ENCODE peak calls at places on chromosomes 3 and 15, in ten cellular contexts. One of them, this sample, is unnamed.

GRCh38 chr3:64686446-64686908 is 1.3 kb downstream of the ADAMTS9 start:
- DNase-seq in SIG-M5: no peak
- DNase-seq in stimulated activated CD4-positive, alpha-beta T cell treated with anti-CD3 and anti-CD28 coated beads, TNF-alpha, amount 100 ng/mL, for 4 hours: no peak
- DNase-seq in posterior cingulate gyrus: no peak
- DNase-seq in coronary artery: no peak
- DNase-seq in SK-N-SH: peak; percentile 27
- DNase-seq in iPS DF 6.9: no peak
- DNase-seq in HS-27A: no peak
- DNase-seq in astrocyte of the cerebellum: no peak
- DNase-seq in neuronal stem cell: peak; percentile 63
- DNase-seq in this sample: peak; percentile 36

GRCh38 chr15:63369296-63369695 is 12.3 kb downstream of the CA12 start:
- DNase-seq in astrocyte of the cerebellum: no peak
- DNase-seq in SIG-M5: no peak
- DNase-seq in posterior cingulate gyrus: no peak
- DNase-seq in iPS DF 6.9: no peak
- DNase-seq in SK-N-SH: no peak
- DNase-seq in stimulated activated CD4-positive, alpha-beta T cell treated with anti-CD3 and anti-CD28 coated beads, TNF-alpha, amount 100 ng/mL, for 4 hours: no peak
- DNase-seq in coronary artery: no peak
- DNase-seq in HS-27A: no peak
- DNase-seq in neuronal stem cell: no peak
- DNase-seq in this sample: no peak

GRCh38 chr15:36501063-36501678 is 78.3 kb upstream of the CDIN1 start:
- DNase-seq in iPS DF 6.9: peak; percentile 50
- DNase-seq in posterior cingulate gyrus: no peak
- DNase-seq in SK-N-SH: peak; percentile 57
- DNase-seq in SIG-M5: peak; percentile 0
- DNase-seq in HS-27A: peak; percentile 41
- DNase-seq in stimulated activated CD4-positive, alpha-beta T cell treated with anti-CD3 and anti-CD28 coated beads, TNF-alpha, amount 100 ng/mL, for 4 hours: no peak
- DNase-seq in coronary artery: no peak
- DNase-seq in astrocyte of the cerebellum: peak; percentile 64
- DNase-seq in neuronal stem cell: peak; percentile 51
- DNase-seq in this sample: peak; percentile 32

GRCh38 chr3:119812491-119813058 is 30.7 kb downstream of the NR1I2 start:
- DNase-seq in SIG-M5: no peak
- DNase-seq in astrocyte of the cerebellum: no peak
- DNase-seq in HS-27A: no peak
- DNase-seq in posterior cingulate gyrus: no peak
- DNase-seq in iPS DF 6.9: no peak
- DNase-seq in neuronal stem cell: no peak
- DNase-seq in stimulated activated CD4-positive, alpha-beta T cell treated with anti-CD3 and anti-CD28 coated beads, TNF-alpha, amount 100 ng/mL, for 4 hours: no peak
- DNase-seq in SK-N-SH: no peak
- DNase-seq in coronary artery: no peak
- DNase-seq in this sample: no peak

GRCh38 chr3:41317718-41318117 is 118.4 kb downstream of the CTNNB1 start:
- DNase-seq in coronary artery: no peak
- DNase-seq in posterior cingulate gyrus: no peak
- DNase-seq in HS-27A: no peak
- DNase-seq in iPS DF 6.9: no peak
- DNase-seq in SK-N-SH: no peak
- DNase-seq in astrocyte of the cerebellum: peak; percentile 55
- DNase-seq in stimulated activated CD4-positive, alpha-beta T cell treated with anti-CD3 and anti-CD28 coated beads, TNF-alpha, amount 100 ng/mL, for 4 hours: no peak
- DNase-seq in SIG-M5: no peak
- DNase-seq in neuronal stem cell: no peak
- DNase-seq in this sample: no peak

GRCh38 chr3:131349946-131350347 is 31.6 kb upstream of the NUDT16 start:
- DNase-seq in coronary artery: no peak
- DNase-seq in posterior cingulate gyrus: no peak
- DNase-seq in iPS DF 6.9: no peak
- DNase-seq in SK-N-SH: peak; percentile 54
- DNase-seq in astrocyte of the cerebellum: peak; percentile 28
- DNase-seq in SIG-M5: no peak
- DNase-seq in stimulated activated CD4-positive, alpha-beta T cell treated with anti-CD3 and anti-CD28 coated beads, TNF-alpha, amount 100 ng/mL, for 4 hours: no peak
- DNase-seq in neuronal stem cell: no peak
- DNase-seq in HS-27A: no peak
- DNase-seq in this sample: no peak

GRCh38 chr15:80800067-80800466 is 20.9 kb downstream of the CEMIP start:
- DNase-seq in HS-27A: no peak
- DNase-seq in neuronal stem cell: no peak
- DNase-seq in astrocyte of the cerebellum: no peak
- DNase-seq in SIG-M5: no peak
- DNase-seq in SK-N-SH: no peak
- DNase-seq in stimulated activated CD4-positive, alpha-beta T cell treated with anti-CD3 and anti-CD28 coated beads, TNF-alpha, amount 100 ng/mL, for 4 hours: no peak
- DNase-seq in iPS DF 6.9: no peak
- DNase-seq in posterior cingulate gyrus: no peak
- DNase-seq in coronary artery: no peak
- DNase-seq in this sample: no peak

GRCh38 chr3:66486646-66487045 is 14.2 kb downstream of the LRIG1 start:
- DNase-seq in iPS DF 6.9: no peak
- DNase-seq in stimulated activated CD4-positive, alpha-beta T cell treated with anti-CD3 and anti-CD28 coated beads, TNF-alpha, amount 100 ng/mL, for 4 hours: no peak
- DNase-seq in HS-27A: no peak
- DNase-seq in SK-N-SH: no peak
- DNase-seq in posterior cingulate gyrus: no peak
- DNase-seq in SIG-M5: no peak
- DNase-seq in neuronal stem cell: no peak
- DNase-seq in coronary artery: no peak
- DNase-seq in astrocyte of the cerebellum: no peak
- DNase-seq in this sample: no peak

GRCh38 chr3:183085634-183086390 is 13.5 kb downstream of the MCCC1 start:
- DNase-seq in iPS DF 6.9: peak; percentile 67
- DNase-seq in posterior cingulate gyrus: no peak
- DNase-seq in neuronal stem cell: peak; percentile 27
- DNase-seq in SK-N-SH: peak; percentile 47
- DNase-seq in HS-27A: no peak
- DNase-seq in SIG-M5: no peak
- DNase-seq in stimulated activated CD4-positive, alpha-beta T cell treated with anti-CD3 and anti-CD28 coated beads, TNF-alpha, amount 100 ng/mL, for 4 hours: no peak
- DNase-seq in coronary artery: no peak
- DNase-seq in astrocyte of the cerebellum: no peak
- DNase-seq in this sample: peak; percentile 28

GRCh38 chr15:65312400-65312916 is 8.0 kb downstream of the RNU5B-1 start:
- DNase-seq in SIG-M5: no peak
- DNase-seq in posterior cingulate gyrus: peak; percentile 65
- DNase-seq in SK-N-SH: peak; percentile 77
- DNase-seq in iPS DF 6.9: no peak
- DNase-seq in astrocyte of the cerebellum: no peak
- DNase-seq in stimulated activated CD4-positive, alpha-beta T cell treated with anti-CD3 and anti-CD28 coated beads, TNF-alpha, amount 100 ng/mL, for 4 hours: no peak
- DNase-seq in coronary artery: no peak
- DNase-seq in HS-27A: no peak
- DNase-seq in neuronal stem cell: no peak
- DNase-seq in this sample: peak; percentile 5

GRCh38 chr15:66842710-66843441 is 140.8 kb downstream of the SMAD6 start:
- DNase-seq in coronary artery: peak; percentile 89
- DNase-seq in SIG-M5: no peak
- DNase-seq in stimulated activated CD4-positive, alpha-beta T cell treated with anti-CD3 and anti-CD28 coated beads, TNF-alpha, amount 100 ng/mL, for 4 hours: no peak
- DNase-seq in iPS DF 6.9: no peak
- DNase-seq in astrocyte of the cerebellum: no peak
- DNase-seq in SK-N-SH: peak; percentile 83
- DNase-seq in neuronal stem cell: no peak
- DNase-seq in HS-27A: peak; percentile 58
- DNase-seq in posterior cingulate gyrus: no peak
- DNase-seq in this sample: peak; percentile 50

GRCh38 chr15:33243393-33243792 is 48.9 kb upstream of the FMN1 start:
- DNase-seq in HS-27A: peak; percentile 39
- DNase-seq in iPS DF 6.9: no peak
- DNase-seq in posterior cingulate gyrus: no peak
- DNase-seq in stimulated activated CD4-positive, alpha-beta T cell treated with anti-CD3 and anti-CD28 coated beads, TNF-alpha, amount 100 ng/mL, for 4 hours: no peak
- DNase-seq in coronary artery: no peak
- DNase-seq in SIG-M5: no peak
- DNase-seq in SK-N-SH: no peak
- DNase-seq in astrocyte of the cerebellum: no peak
- DNase-seq in neuronal stem cell: no peak
- DNase-seq in this sample: no peak

GRCh38 chr15:33074942-33075341 is 119.6 kb downstream of the FMN1 start:
- DNase-seq in HS-27A: no peak
- DNase-seq in SK-N-SH: no peak
- DNase-seq in coronary artery: no peak
- DNase-seq in iPS DF 6.9: no peak
- DNase-seq in posterior cingulate gyrus: no peak
- DNase-seq in stimulated activated CD4-positive, alpha-beta T cell treated with anti-CD3 and anti-CD28 coated beads, TNF-alpha, amount 100 ng/mL, for 4 hours: no peak
- DNase-seq in neuronal stem cell: no peak
- DNase-seq in astrocyte of the cerebellum: no peak
- DNase-seq in SIG-M5: no peak
- DNase-seq in this sample: no peak

GRCh38 chr15:31128919-31129768 is 27.6 kb upstream of the TRPM1 start:
- DNase-seq in SIG-M5: no peak
- DNase-seq in SK-N-SH: peak; percentile 78
- DNase-seq in HS-27A: peak; percentile 29
- DNase-seq in coronary artery: no peak
- DNase-seq in iPS DF 6.9: peak; percentile 31
- DNase-seq in stimulated activated CD4-positive, alpha-beta T cell treated with anti-CD3 and anti-CD28 coated beads, TNF-alpha, amount 100 ng/mL, for 4 hours: peak; percentile 58
- DNase-seq in neuronal stem cell: peak; percentile 57
- DNase-seq in astrocyte of the cerebellum: peak; percentile 37
- DNase-seq in posterior cingulate gyrus: peak; percentile 90
- DNase-seq in this sample: peak; percentile 48

GRCh38 chr3:134357914-134358811 is 16.1 kb downstream of the AMOTL2 start:
- DNase-seq in neuronal stem cell: peak; percentile 51
- DNase-seq in HS-27A: peak; percentile 98
- DNase-seq in astrocyte of the cerebellum: peak; percentile 96
- DNase-seq in iPS DF 6.9: no peak
- DNase-seq in SIG-M5: no peak
- DNase-seq in stimulated activated CD4-positive, alpha-beta T cell treated with anti-CD3 and anti-CD28 coated beads, TNF-alpha, amount 100 ng/mL, for 4 hours: no peak
- DNase-seq in posterior cingulate gyrus: no peak
- DNase-seq in coronary artery: no peak
- DNase-seq in SK-N-SH: peak; percentile 57
- DNase-seq in this sample: no peak

GRCh38 chr3:47961815-47962606 is 54.2 kb downstream of the MAP4 start:
- DNase-seq in neuronal stem cell: no peak
- DNase-seq in SIG-M5: no peak
- DNase-seq in iPS DF 6.9: peak; percentile 22
- DNase-seq in HS-27A: no peak
- DNase-seq in astrocyte of the cerebellum: peak; percentile 38
- DNase-seq in SK-N-SH: peak; percentile 51
- DNase-seq in stimulated activated CD4-positive, alpha-beta T cell treated with anti-CD3 and anti-CD28 coated beads, TNF-alpha, amount 100 ng/mL, for 4 hours: peak; percentile 2
- DNase-seq in posterior cingulate gyrus: no peak
- DNase-seq in coronary artery: no peak
- DNase-seq in this sample: no peak

GRCh38 chr15:74799843-74800558 is 12.6 kb upstream of the LMAN1L start:
- DNase-seq in stimulated activated CD4-positive, alpha-beta T cell treated with anti-CD3 and anti-CD28 coated beads, TNF-alpha, amount 100 ng/mL, for 4 hours: peak; percentile 80
- DNase-seq in posterior cingulate gyrus: peak; percentile 74
- DNase-seq in HS-27A: no peak
- DNase-seq in iPS DF 6.9: peak; percentile 73
- DNase-seq in astrocyte of the cerebellum: no peak
- DNase-seq in coronary artery: no peak
- DNase-seq in neuronal stem cell: no peak
- DNase-seq in SIG-M5: no peak
- DNase-seq in SK-N-SH: peak; percentile 94
- DNase-seq in this sample: peak; percentile 93

GRCh38 chr3:169430687-169431404 is 232.7 kb downstream of the MECOM start:
- DNase-seq in iPS DF 6.9: no peak
- DNase-seq in coronary artery: no peak
- DNase-seq in astrocyte of the cerebellum: no peak
- DNase-seq in SIG-M5: no peak
- DNase-seq in posterior cingulate gyrus: no peak
- DNase-seq in HS-27A: peak; percentile 20
- DNase-seq in SK-N-SH: no peak
- DNase-seq in stimulated activated CD4-positive, alpha-beta T cell treated with anti-CD3 and anti-CD28 coated beads, TNF-alpha, amount 100 ng/mL, for 4 hours: no peak
- DNase-seq in neuronal stem cell: no peak
- DNase-seq in this sample: no peak

GRCh38 chr3:71989165-71989564 is 204.2 kb upstream of the PROK2 start:
- DNase-seq in astrocyte of the cerebellum: no peak
- DNase-seq in SIG-M5: no peak
- DNase-seq in HS-27A: peak; percentile 72
- DNase-seq in coronary artery: no peak
- DNase-seq in neuronal stem cell: no peak
- DNase-seq in SK-N-SH: no peak
- DNase-seq in stimulated activated CD4-positive, alpha-beta T cell treated with anti-CD3 and anti-CD28 coated beads, TNF-alpha, amount 100 ng/mL, for 4 hours: no peak
- DNase-seq in iPS DF 6.9: no peak
- DNase-seq in posterior cingulate gyrus: no peak
- DNase-seq in this sample: no peak

GRCh38 chr15:70491183-70491621 is 272.2 kb downstream of the UACA start:
- DNase-seq in astrocyte of the cerebellum: no peak
- DNase-seq in iPS DF 6.9: no peak
- DNase-seq in coronary artery: no peak
- DNase-seq in stimulated activated CD4-positive, alpha-beta T cell treated with anti-CD3 and anti-CD28 coated beads, TNF-alpha, amount 100 ng/mL, for 4 hours: no peak
- DNase-seq in posterior cingulate gyrus: no peak
- DNase-seq in HS-27A: no peak
- DNase-seq in SIG-M5: no peak
- DNase-seq in neuronal stem cell: no peak
- DNase-seq in SK-N-SH: no peak
- DNase-seq in this sample: no peak

GRCh38 chr3:65080432-65080831 is 392.6 kb upstream of the ADAMTS9 start:
- DNase-seq in astrocyte of the cerebellum: no peak
- DNase-seq in HS-27A: no peak
- DNase-seq in SK-N-SH: no peak
- DNase-seq in neuronal stem cell: no peak
- DNase-seq in posterior cingulate gyrus: no peak
- DNase-seq in SIG-M5: no peak
- DNase-seq in stimulated activated CD4-positive, alpha-beta T cell treated with anti-CD3 and anti-CD28 coated beads, TNF-alpha, amount 100 ng/mL, for 4 hours: no peak
- DNase-seq in coronary artery: no peak
- DNase-seq in iPS DF 6.9: no peak
- DNase-seq in this sample: no peak

GRCh38 chr3:107987036-107987557 is 103.7 kb downstream of the CD47 start:
- DNase-seq in SK-N-SH: peak; percentile 59
- DNase-seq in astrocyte of the cerebellum: peak; percentile 100
- DNase-seq in HS-27A: no peak
- DNase-seq in neuronal stem cell: no peak
- DNase-seq in SIG-M5: no peak
- DNase-seq in stimulated activated CD4-positive, alpha-beta T cell treated with anti-CD3 and anti-CD28 coated beads, TNF-alpha, amount 100 ng/mL, for 4 hours: no peak
- DNase-seq in coronary artery: peak; percentile 83
- DNase-seq in posterior cingulate gyrus: no peak
- DNase-seq in iPS DF 6.9: no peak
- DNase-seq in this sample: no peak

GRCh38 chr15:95304116-95304873 is 1026.2 kb upstream of the NR2F2 start:
- DNase-seq in neuronal stem cell: no peak
- DNase-seq in stimulated activated CD4-positive, alpha-beta T cell treated with anti-CD3 and anti-CD28 coated beads, TNF-alpha, amount 100 ng/mL, for 4 hours: no peak
- DNase-seq in astrocyte of the cerebellum: no peak
- DNase-seq in HS-27A: no peak
- DNase-seq in SK-N-SH: no peak
- DNase-seq in coronary artery: no peak
- DNase-seq in posterior cingulate gyrus: no peak
- DNase-seq in SIG-M5: no peak
- DNase-seq in iPS DF 6.9: no peak
- DNase-seq in this sample: no peak

GRCh38 chr3:146223401-146224373 is 27.2 kb downstream of the PLSCR4 start:
- DNase-seq in stimulated activated CD4-positive, alpha-beta T cell treated with anti-CD3 and anti-CD28 coated beads, TNF-alpha, amount 100 ng/mL, for 4 hours: no peak
- DNase-seq in HS-27A: no peak
- DNase-seq in iPS DF 6.9: no peak
- DNase-seq in SIG-M5: no peak
- DNase-seq in neuronal stem cell: no peak
- DNase-seq in coronary artery: no peak
- DNase-seq in astrocyte of the cerebellum: no peak
- DNase-seq in posterior cingulate gyrus: no peak
- DNase-seq in SK-N-SH: no peak
- DNase-seq in this sample: no peak

GRCh38 chr15:37907136-37907535 is 27.3 kb upstream of the TMCO5A start:
- DNase-seq in astrocyte of the cerebellum: no peak
- DNase-seq in HS-27A: no peak
- DNase-seq in iPS DF 6.9: no peak
- DNase-seq in neuronal stem cell: no peak
- DNase-seq in SIG-M5: no peak
- DNase-seq in stimulated activated CD4-positive, alpha-beta T cell treated with anti-CD3 and anti-CD28 coated beads, TNF-alpha, amount 100 ng/mL, for 4 hours: no peak
- DNase-seq in coronary artery: no peak
- DNase-seq in posterior cingulate gyrus: no peak
- DNase-seq in SK-N-SH: no peak
- DNase-seq in this sample: no peak

GRCh38 chr3:72380193-72380592 is 468.1 kb downstream of the SHQ1 start:
- DNase-seq in SK-N-SH: no peak
- DNase-seq in stimulated activated CD4-positive, alpha-beta T cell treated with anti-CD3 and anti-CD28 coated beads, TNF-alpha, amount 100 ng/mL, for 4 hours: no peak
- DNase-seq in SIG-M5: no peak
- DNase-seq in neuronal stem cell: no peak
- DNase-seq in coronary artery: no peak
- DNase-seq in astrocyte of the cerebellum: no peak
- DNase-seq in HS-27A: no peak
- DNase-seq in posterior cingulate gyrus: no peak
- DNase-seq in iPS DF 6.9: no peak
- DNase-seq in this sample: no peak

This sample was measured in HEK293T.